ENCODE peak calls at places on chromosomes 11 and 22, in six cellular contexts. X is stomach, W is astrocyte, P is uterus, L is neural progenitor cell, E is adrenal gland. M is an unnamed sample.

GRCh38 chr11:85748455-85748891 is 62.5 kb downstream of the SYTL2 start:
- DNase-seq in X (no peak), W (peak; percentile 42), P (no peak), L (no peak), E (no peak), M (no peak)

GRCh38 chr11:132490976-132491375 is 1041.3 kb downstream of the OPCML start:
- DNase-seq in X (no peak), W (peak; percentile 35), P (no peak), L (no peak), E (no peak), M (no peak)

GRCh38 chr22:49999063-49999900 is 13.3 kb downstream of the IL17REL start:
- DNase-seq in X (no peak), W (no peak), P (no peak), L (peak; percentile 80), E (no peak), M (peak; percentile 80)

GRCh38 chr11:46333129-46333947 is 13.9 kb upstream of the DGKZ start:
- DNase-seq in X (no peak), W (no peak), P (no peak), L (peak; percentile 61), E (no peak), M (no peak)

GRCh38 chr11:2770556-2771301 is 70.9 kb upstream of the KCNQ1OT1 start:
- DNase-seq in X (peak; percentile 23), W (no peak), P (no peak), L (peak; percentile 1), E (peak; percentile 60), M (peak; percentile 13)

GRCh38 chr11:127986073-127986472 is 601.3 kb downstream of the ETS1 start:
- DNase-seq in X (no peak), W (no peak), P (no peak), L (no peak), E (no peak), M (no peak)

GRCh38 chr11:79708319-79708928 is 267.6 kb upstream of the TENM4 start:
- DNase-seq in X (no peak), W (peak; percentile 13), P (no peak), L (peak; percentile 72), E (no peak), M (no peak)

GRCh38 chr11:72574046-72574445 is 100.2 kb downstream of the PDE2A start:
- DNase-seq in X (peak; percentile 10), W (no peak), P (no peak), L (no peak), E (peak; percentile 46), M (no peak)

GRCh38 chr11:110086892-110087309 is 6.3 kb upstream of the ZC3H12C start:
- DNase-seq in X (no peak), W (no peak), P (no peak), L (no peak), E (no peak), M (no peak)

GRCh38 chr11:73576226-73576625 is 21.7 kb downstream of the FAM168A start:
- DNase-seq in X (no peak), W (no peak), P (no peak), L (peak; percentile 52), E (no peak), M (no peak)

GRCh38 chr11:73931039-73931645 is 19.7 kb upstream of the DNAJB13 start:
- DNase-seq in X (peak; percentile 37), W (peak; percentile 65), P (no peak), L (peak; percentile 86), E (peak; percentile 71), M (peak; percentile 12)

GRCh38 chr11:64173616-64174355 is 7.9 kb upstream of the MACROD1 start:
- DNase-seq in X (no peak), W (no peak), P (no peak), L (no peak), E (no peak), M (no peak)

GRCh38 chr22:45014658-45015057 is 4.9 kb upstream of the PHF21B start:
- DNase-seq in X (no peak), W (no peak), P (no peak), L (peak; percentile 51), E (no peak), M (no peak)

GRCh38 chr11:66443602-66444001 is 5.0 kb upstream of the MRPL11 start:
- DNase-seq in X (no peak), W (peak; percentile 47), P (no peak), L (no peak), E (no peak), M (no peak)

GRCh38 chr11:120931057-120931779 is 92.7 kb upstream of the TBCEL start:
- DNase-seq in X (no peak), W (no peak), P (no peak), L (no peak), E (no peak), M (no peak)

GRCh38 chr11:96481204-96481603 is 91.4 kb downstream of the JRKL start:
- DNase-seq in X (no peak), W (no peak), P (no peak), L (no peak), E (no peak), M (no peak)

GRCh38 chr22:49817359-49817758 is 10.3 kb downstream of the BRD1 start:
- DNase-seq in X (no peak), W (no peak), P (no peak), L (no peak), E (no peak), M (no peak)

GRCh38 chr11:134411887-134412507 is at the start of gene B3GAT1:
- DNase-seq in X (no peak), W (no peak), P (no peak), L (peak; percentile 75), E (peak; percentile 66), M (no peak)

GRCh38 chr11:128756469-128756868 is 62.6 kb downstream of the FLI1 start:
- DNase-seq in X (no peak), W (no peak), P (no peak), L (no peak), E (no peak), M (no peak)

GRCh38 chr11:33747969-33748368 is 11.7 kb upstream of the CD59 start:
- DNase-seq in X (no peak), W (peak; percentile 42), P (no peak), L (no peak), E (no peak), M (no peak)

GRCh38 chr11:119638851-119639250 is 90.1 kb downstream of the NECTIN1 start:
- DNase-seq in X (no peak), W (no peak), P (no peak), L (no peak), E (no peak), M (no peak)

GRCh38 chr11:129943036-129943435 is 47.7 kb upstream of the NFRKB start:
- DNase-seq in X (no peak), W (no peak), P (no peak), L (no peak), E (no peak), M (no peak)

DNA sequence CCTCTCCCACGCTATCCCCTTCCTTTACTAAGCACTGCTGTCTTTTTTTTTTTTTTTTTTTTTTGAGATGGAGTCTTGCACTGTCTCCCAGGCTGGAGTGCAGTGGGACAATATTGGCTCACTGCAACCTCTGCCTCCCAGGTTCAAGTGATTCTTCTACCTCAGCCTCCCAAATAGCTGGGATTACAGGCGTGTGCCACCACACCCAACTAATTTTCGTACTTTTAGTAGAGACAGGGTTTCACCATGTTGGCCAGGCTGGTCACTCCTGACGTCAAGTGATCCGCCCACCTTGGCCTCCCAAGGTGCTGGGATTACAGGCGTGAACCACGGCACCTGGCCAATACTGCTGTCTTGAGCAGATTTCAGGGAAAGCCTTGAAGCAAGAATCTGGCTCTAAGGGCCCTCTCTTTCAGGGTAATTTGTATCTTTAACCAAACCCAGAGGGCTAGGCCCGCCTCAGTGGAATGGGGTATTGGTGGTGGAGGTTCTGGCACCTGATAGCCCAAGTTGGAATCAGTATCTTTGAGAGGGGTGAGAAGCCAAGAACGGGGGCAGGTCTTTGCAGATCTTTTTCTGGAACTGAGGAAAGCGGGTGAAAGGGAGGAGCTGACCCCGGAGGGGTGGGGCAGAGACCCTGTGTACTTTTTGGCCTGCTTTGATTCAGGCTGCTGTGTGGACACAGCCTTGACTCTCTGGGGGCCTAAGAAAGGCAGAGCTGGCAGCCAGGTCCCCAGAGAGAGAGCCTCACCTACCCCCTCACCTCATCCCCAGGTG is 37.0 kb downstream of the TRIOBP start:
- DNase-seq in X (peak; percentile 74), W (no peak), P (no peak), L (no peak), E (no peak), M (no peak)
- H3K4me1 ChIP-seq in X (peaks cover 47% of the 10 kb centered on the region), W (no peaks in the 10 kb centered on the region), P (no peaks in the 10 kb centered on the region), L (peaks cover 3% of the 10 kb centered on the region), E (no peaks in the 10 kb centered on the region), M (peaks cover 13% of the 10 kb centered on the region)

DNA sequence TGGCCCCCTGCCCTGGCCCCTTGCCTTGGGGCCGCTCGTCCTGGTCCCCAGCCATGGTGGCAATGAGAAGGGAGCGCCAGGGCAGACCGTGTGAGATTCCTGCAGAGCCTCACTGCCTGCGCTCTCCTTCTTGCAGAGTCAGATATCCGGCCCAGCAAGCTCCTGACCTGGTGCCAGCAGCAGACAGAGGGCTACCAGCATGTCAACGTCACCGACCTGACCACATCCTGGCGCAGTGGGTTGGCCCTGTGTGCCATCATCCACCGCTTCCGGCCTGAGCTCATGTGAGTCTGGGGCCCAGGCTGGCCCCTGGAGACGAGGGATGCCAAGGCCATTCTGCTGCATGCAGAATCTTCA is 114.1 kb downstream of the MICAL2 start:
- DNase-seq in X (peak; percentile 90), W (peak; percentile 96), P (peak; percentile 51), L (no peak), E (peak; percentile 85), M (peak; percentile 62)
- H3K27ac ChIP-seq in X (peak overlapping the region; percentile 73), W (peak overlapping the region; percentile 94), P (no peak overlapping the region), L (no peak overlapping the region), E (no peak overlapping the region), M (no peak overlapping the region)

DNA sequence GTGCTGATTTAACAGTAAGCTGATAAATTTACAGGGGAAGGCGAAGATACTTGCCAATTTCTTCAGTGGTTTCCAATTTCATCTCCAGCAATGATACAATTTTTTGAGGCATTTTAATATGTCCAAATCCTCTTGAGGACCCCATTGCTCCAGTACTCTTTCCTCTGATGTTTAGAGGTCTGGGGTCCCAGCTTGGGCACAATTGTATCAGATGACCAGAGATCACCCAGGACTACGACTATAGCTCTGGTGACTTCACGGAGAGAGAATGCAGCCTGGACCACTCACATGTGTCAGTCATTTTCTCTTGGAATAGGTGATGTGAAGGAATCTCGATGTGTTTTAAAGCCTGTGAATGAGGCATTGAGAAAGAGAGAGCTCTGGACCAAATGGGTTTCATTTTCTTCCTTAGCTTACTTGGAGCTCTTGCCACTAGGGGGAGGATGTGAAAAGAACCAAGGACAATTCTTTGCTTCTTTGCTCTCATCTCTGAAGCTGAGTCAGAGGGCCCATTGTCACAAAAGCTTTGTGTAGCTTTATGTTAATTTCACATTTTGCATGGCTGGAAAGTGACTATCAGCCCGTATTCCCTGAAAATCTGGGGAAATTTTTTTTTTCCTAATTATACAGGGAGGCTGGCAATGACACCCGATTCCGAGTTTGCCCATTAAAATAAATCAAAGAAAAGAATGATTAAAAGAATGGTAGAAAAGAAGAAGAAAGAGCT is 6.7 kb upstream of the CCDC90B start:
- DNase-seq in X (no peak), W (peak; percentile 57), P (no peak), L (peak; percentile 85), E (peak; percentile 66), M (peak; percentile 31)
- TF ChIP-seq CTCF in X (peak; percentile 56), W (peak; percentile 83), P (peak; percentile 61), L (peak; percentile 79), E (peak; percentile 83), M (peak; percentile 37)

DNA sequence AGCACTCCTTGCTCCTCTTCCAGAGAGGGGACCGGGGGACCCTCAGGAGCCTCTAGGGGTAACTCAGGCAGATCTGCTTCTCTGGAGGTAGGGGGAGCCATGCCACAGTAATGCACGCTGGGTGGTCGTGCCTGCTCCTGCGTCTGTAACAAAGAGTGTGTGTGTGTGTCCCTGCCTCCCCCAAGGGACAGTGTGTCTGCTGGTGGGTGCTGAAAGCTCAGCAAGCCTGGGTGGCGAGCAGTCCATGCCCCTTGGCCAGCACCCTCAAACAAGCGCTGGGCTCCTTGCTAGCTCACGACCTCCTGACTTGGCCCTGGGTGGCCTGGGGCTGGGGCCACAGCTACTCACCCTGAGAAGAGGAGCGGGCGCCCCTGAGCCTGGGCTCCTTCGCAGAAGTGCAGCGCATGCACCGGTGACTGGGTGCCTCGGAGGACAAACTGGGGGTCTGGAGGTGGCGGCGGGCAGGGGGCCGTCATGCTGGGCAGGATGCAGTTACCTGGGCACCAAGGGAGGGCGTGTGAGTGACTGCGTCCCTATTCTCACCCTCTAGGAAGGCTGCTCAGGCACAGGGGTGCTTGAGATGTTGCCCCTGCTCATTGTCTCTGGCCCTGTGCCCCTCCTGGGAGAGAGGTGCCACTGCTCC is 33.7 kb downstream of the GNB1L start:
- DNase-seq in X (peak; percentile 19), W (no peak), P (no peak), L (peak; percentile 47), E (peak; percentile 41), M (peak; percentile 4)
- H3K4me1 ChIP-seq in X (peaks cover 7% of the 10 kb centered on the region), W (no peaks in the 10 kb centered on the region), P (no peaks in the 10 kb centered on the region), L (no peaks in the 10 kb centered on the region), E (no peaks in the 10 kb centered on the region), M (no peaks in the 10 kb centered on the region)